ENCODE peak calls at places on chromosomes 5 and 9, in eight cellular contexts. U is adrenal gland, N is GM10248, D is AG04450, X is Calu3, B is AG09309, R is breast epithelium, A is endothelial cell. E is an unnamed sample.

GRCh38 chr5:68303038-68303738 is 87.6 kb downstream of the PIK3R1 start:
- DNase-seq in U (no peak), N (peak), D (no peak), X (no peak), B (no peak), R (no peak), A (no peak), E (no peak)

GRCh38 chr5:146426853-146427618 is 20.1 kb upstream of the TCERG1 start:
- DNase-seq in U (no peak), N (peak), D (no peak), X (no peak), B (no peak), R (no peak), A (no peak), E (peak)

GRCh38 chr5:11904270-11904906 is at the start of gene CTNND2:
- DNase-seq in U (peak), N (no peak), D (no peak), X (peak), B (no peak), R (peak), A (peak), E (no peak)

GRCh38 chr5:43555895-43556606 is 826 bp downstream of the PAIP1 start:
- DNase-seq in U (peak), N (peak), D (no peak), X (peak), B (no peak), R (peak), A (peak), E (peak)

GRCh38 chr5:172164773-172165212 is 23.2 kb downstream of the STK10 start:
- DNase-seq in U (peak), N (no peak), D (no peak), X (no peak), B (no peak), R (no peak), A (no peak), E (peak)

GRCh38 chr5:103523319-103523718 is 39.3 kb downstream of the NUDT12 start:
- DNase-seq in U (no peak), N (no peak), D (no peak), X (peak), B (no peak), R (no peak), A (no peak), E (no peak)

GRCh38 chr5:115842089-115842881 is 550 bp downstream of the AP3S1 start:
- DNase-seq in U (no peak), N (peak), D (no peak), X (peak), B (no peak), R (no peak), A (peak), E (no peak)

GRCh38 chr5:110288766-110289165 is 437.7 kb downstream of the TMEM232 start:
- DNase-seq in U (no peak), N (no peak), D (no peak), X (no peak), B (peak), R (no peak), A (no peak), E (peak)

DNA sequence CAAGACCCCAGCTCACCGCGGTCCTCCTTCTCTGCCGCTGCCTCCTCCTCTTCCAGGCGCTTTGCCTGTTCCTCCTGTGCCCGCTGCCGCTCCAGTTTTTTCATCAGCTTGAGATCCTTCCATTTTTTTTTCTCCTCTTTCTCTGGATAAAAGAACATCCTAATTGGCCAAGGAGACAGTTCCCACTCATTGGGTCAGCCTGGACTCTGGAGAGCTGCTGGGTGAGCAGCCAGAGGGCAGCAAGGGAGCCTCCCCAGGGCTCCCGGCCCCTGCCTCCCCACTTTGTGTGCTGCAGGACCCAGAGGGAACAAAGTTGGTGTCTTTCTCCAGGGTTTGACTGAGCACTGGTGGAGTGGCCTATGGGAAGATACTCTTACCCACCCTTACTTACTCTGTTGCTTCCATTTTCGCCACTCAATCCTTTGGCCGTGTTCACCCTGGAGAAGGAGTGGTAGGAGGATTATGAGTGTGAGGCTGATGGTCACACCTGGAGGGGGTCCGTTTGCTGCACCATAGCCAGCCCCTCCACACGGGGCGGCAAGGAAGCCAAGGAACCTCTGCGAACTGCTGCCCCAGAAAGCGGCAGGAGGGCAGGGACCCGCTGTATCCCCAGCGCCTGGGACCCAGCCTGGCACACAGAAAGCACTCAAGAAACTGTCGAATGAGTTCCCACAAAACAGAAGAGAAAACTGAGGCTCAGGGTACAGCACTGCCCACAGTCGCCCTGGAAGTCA is 708 bp downstream of the SPOUT1 start:
- DNase-seq in U (no peak), N (no peak), D (no peak), X (no peak), B (no peak), R (no peak), A (no peak), E (no peak)
- TF ChIP-seq CTCF in U (no peak), N (no peak), D (no peak), X (no peak), B (no peak), R (no peak), A (no peak), E (no peak)

DNA sequence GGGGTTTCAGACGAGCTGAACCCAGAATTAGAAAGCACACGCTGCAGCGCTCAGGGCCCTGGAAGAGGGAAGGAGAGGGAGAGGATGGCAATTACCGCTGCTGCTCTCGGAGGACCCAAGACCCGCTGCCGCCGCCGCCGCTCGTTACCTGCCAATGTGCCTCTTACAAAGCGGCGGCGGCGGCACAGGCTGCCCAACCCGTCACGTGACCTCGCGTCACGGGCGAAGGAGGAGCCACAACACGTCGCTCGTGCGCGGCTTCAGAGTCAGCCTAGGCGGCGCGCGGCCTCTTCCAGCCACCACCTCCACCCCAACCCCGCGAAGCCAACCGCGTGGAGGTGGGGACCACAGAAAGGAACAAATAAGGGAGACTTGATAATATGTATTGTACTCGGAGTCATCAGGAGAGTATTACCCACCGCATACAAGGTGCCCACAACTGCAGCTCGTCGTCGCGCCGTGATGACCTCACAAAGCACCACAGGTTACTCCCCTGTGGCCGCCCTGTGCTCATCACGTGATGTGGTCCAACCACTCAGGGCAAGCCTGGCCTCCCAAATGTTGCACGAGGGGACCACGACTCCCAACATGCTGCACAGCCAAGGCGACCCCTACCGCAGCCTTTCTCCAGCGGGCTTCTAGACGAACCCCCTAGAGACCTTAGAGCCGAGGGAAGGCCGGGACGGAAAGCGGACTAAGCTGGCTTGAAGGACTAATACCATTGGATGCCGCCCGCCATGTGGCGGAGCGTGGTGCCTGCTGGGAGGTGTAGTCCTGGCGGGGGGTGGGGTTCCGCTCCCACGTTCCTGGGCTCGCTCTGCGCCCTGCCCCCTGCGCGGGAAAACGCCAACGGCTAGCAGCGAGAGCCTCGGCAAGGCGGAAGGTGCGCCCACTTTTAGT is at the start of gene UBAP2:
- DNase-seq in U (peak), N (peak), D (peak), X (peak), B (peak), R (peak), A (peak), E (peak)
- TF ChIP-seq CTCF in U (peak), N (no peak), D (peak), X (no peak), B (no peak), R (peak), A (no peak), E (no peak)

GRCh38 chr5:141182248-141182647 is at the start of gene PCDHB16:
- DNase-seq in U (peak), N (no peak), D (no peak), X (no peak), B (no peak), R (no peak), A (peak), E (peak)
- TF ChIP-seq CTCF in U (no peak), N (no peak), D (peak), X (no peak), B (peak), R (peak), A (peak), E (peak)

GRCh38 chr9:137618105-137619067 is at the start of gene EHMT1:
- DNase-seq in U (peak), N (peak), D (peak), X (peak), B (no peak), R (peak), A (peak), E (peak)
- TF ChIP-seq CTCF in U (peak), N (no peak), D (no peak), X (no peak), B (no peak), R (no peak), A (no peak), E (no peak)

GRCh38 chr9:89604463-89605180 is at the start of gene GADD45G:
- DNase-seq in U (peak), N (peak), D (peak), X (peak), B (no peak), R (peak), A (peak), E (peak)
- TF ChIP-seq CTCF in U (peak), N (no peak), D (no peak), X (no peak), B (no peak), R (peak), A (no peak), E (no peak)

DNA sequence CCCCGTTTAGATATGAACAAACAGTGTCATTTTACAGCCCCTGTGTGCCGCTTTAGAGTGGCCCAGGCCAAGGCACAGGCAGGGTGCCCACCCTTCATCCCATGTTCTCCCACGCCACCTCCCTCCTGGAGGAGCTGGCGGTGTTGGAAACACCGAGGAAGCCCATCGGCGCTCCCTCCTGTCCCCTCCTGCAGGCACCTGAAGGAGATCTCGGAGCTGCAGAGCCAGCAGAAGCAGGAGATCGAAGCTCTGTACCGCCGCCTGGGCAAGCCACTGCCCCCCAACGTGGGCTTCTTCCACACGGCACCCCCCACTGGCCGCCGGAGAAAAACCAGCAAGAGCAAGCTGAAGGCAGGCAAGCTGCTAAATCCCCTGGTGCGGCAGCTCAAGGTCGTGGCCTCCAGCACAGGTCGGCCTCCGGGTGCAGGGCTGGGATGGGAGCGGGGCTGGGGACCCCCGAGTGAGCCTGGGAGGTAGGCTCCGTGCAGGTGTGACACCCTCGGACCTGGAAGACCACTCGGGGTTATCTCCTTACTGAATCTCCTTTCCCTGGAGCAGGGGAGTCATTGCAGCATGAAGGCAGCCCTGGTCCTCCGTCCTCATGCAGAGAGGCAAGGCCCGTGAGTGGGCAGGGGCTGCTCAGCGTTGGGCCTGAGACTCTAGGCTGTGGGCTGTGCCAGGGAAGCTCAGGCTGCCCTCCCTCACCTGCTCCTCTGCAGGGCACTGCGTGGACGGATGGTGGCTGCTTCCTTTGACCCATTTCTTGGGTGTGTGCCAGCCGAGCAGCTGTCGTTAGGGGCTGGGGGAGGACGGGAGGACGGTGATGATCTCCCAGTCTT is 113.9 kb downstream of the WNK2 start:
- DNase-seq in U (no peak), N (peak), D (no peak), X (no peak), B (no peak), R (no peak), A (no peak), E (no peak)
- TF ChIP-seq CTCF in U (no peak), N (no peak), D (no peak), X (no peak), B (no peak), R (no peak), A (no peak), E (no peak)

DNA sequence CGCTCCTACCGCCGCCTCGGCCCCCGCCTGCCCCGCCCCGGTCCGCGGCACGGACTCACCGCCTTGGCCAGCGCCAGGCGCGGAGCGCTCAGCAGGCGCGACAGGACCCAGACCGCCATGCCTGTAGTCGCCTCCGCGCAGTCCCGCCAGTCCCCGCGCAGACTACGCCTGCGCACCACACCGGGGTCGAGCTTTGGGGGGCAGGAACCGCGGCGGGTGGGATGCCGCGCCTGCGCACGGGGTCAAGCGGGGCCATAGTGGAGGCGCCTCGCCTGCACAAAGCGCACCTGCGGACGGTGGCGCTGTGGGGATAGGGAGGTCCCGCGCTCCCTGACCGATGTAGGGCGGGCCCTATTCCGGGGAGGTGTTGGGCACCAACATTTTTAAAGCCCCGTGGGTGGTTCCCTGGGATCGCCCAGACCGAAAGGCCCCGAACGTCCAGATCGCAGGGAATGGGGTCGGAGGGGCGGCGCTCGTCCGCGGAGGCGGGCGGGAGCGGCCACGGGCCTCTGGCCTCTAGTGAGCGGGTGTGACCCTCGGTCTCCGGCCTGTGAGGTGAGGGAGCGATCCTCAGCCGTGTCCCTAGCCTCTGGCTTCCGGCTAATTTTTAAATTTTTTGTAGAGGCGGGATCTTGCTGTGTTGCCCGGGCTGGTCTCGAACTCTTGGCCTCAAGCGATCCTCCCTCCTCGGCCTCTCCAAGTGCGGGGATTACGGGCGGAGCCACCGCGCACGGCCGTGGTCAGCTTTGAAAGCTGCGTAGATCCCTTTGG is 70.8 kb upstream of the LPCAT1 start:
- DNase-seq in U (peak), N (peak), D (no peak), X (peak), B (no peak), R (peak), A (peak), E (peak)
- TF ChIP-seq CTCF in U (peak), N (peak), D (no peak), X (peak), B (no peak), R (peak), A (no peak), E (peak)

DNA sequence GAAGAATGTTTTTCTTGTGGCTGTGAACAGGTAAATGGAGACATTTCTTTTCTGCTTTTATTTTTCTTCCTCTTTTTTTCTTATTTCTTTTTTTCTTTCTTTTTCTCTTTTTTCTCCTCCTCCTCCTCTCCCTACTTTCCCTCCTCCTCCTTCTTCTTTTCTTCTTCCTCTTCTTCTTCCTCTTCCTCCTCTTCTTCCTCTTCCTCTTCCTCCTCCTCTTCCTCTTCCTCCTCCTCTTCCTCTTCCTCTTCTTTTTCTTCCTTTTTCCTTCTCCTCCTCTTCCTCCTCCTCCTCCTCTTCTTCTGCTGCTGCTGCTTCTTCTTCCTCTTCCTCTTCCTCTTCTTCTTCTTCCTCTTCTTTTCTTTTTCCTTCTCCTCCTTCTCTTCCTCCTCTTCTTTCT is 65.3 kb upstream of the NTRK2 start:
- DNase-seq in U (no peak), N (no peak), D (no peak), X (no peak), B (no peak), R (no peak), A (no peak), E (no peak)
- TF ChIP-seq CTCF in U (no peak), N (no peak), D (no peak), X (no peak), B (no peak), R (no peak), A (no peak), E (no peak)

DNA sequence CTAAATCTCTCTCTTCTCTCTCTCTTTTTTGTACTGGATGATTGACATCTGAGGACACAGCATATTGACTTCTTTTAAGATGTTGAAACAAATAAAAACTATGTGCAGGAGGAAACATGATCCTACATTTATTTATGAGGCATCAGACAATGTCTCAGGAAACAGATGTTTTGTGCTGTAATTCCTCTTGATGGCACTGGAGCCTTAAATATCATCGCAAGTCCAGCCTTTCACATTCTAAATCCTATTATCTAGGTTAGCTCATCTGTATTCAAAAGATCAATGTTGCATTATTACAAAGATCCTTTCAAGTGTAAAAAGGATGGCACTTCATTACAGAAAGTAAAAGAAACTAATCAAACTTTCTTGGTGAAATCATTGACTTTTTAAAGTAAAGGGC is 63.9 kb downstream of the MAT2B start:
- DNase-seq in U (no peak), N (no peak), D (no peak), X (no peak), B (no peak), R (no peak), A (no peak), E (peak)
- TF ChIP-seq CTCF in U (no peak), N (peak), D (peak), X (no peak), B (peak), R (no peak), A (no peak), E (no peak)